ENCODE peak calls at places on chromosomes 2 and 18, in five cellular contexts. T is IMR-90, V is left cardiac atrium, Y is NCI-H1092, Q is HCT116. X is an unnamed sample.

GRCh38 chr2:9941196-9941995 is 10.1 kb upstream of the GRHL1 start:
- DNase-seq in T (peak; percentile 82), V (no peak), Y (no peak), Q (no peak), X (peak; percentile 45)

GRCh38 chr2:239113164-239113563 is 265.3 kb downstream of the TWIST2 start:
- DNase-seq in T (peak; percentile 31), V (no peak), Y (no peak), Q (no peak), X (no peak)

GRCh38 chr2:233412405-233412804 is 58.1 kb downstream of the DGKD start:
- DNase-seq in T (peak; percentile 53), V (no peak), Y (no peak), Q (no peak), X (no peak)

GRCh38 chr18:48952287-48953095 is 1.7 kb upstream of the SMAD7 start:
- DNase-seq in T (peak; percentile 86), V (peak; percentile 89), Y (peak; percentile 75), Q (no peak), X (no peak)

GRCh38 chr2:17540813-17541513 is 467 bp downstream of the VSNL1 start:
- DNase-seq in T (no peak), V (no peak), Y (no peak), Q (no peak), X (no peak)

GRCh38 chr2:239548491-239548890 is 147.7 kb upstream of the HDAC4 start:
- DNase-seq in T (no peak), V (no peak), Y (no peak), Q (no peak), X (no peak)

GRCh38 chr2:63614448-63614968 is 25.7 kb downstream of the MDH1 start:
- DNase-seq in T (peak; percentile 61), V (no peak), Y (no peak), Q (peak; percentile 43), X (peak; percentile 71)

GRCh38 chr2:153543639-153544071 is 65.1 kb upstream of the RPRM start:
- DNase-seq in T (no peak), V (no peak), Y (peak; percentile 13), Q (no peak), X (no peak)

GRCh38 chr2:149082781-149083180 is 44.3 kb downstream of the LYPD6B start:
- DNase-seq in T (no peak), V (no peak), Y (no peak), Q (no peak), X (no peak)

X was measured in AG04449.